ENCODE peak calls at places on chromosomes 13 and 19, in nine cellular contexts. H, P, E, C, S, U, M, Y and L are unnamed samples. For H3K36me3, the result is how much of the 10 kb centered on the place peaks cover.

GRCh38 chr13:90713436-90714133 is 633.9 kb upstream of the MIR17HG start:
- DNase-seq in Y (no peak), U (no peak), S (no peak), M (no peak), E (no peak), C (no peak), P (no peak), H (peak), L (no peak)

GRCh38 chr19:31781542-31781941 is 432.3 kb upstream of the TSHZ3 start:
- DNase-seq in Y (no peak), P (peak), H (no peak), E (no peak), S (no peak), C (no peak), M (no peak), U (no peak), L (no peak)

GRCh38 chr19:42140125-42140754 is 8.0 kb upstream of the POU2F2 start:
- DNase-seq in M (no peak), P (no peak), Y (peak), S (peak), U (peak), E (peak), C (peak), H (peak), L (no peak)

GRCh38 chr13:79736356-79736755 is 255.4 kb downstream of the NDFIP2 start:
- DNase-seq in H (no peak), C (no peak), U (no peak), S (no peak), P (no peak), M (no peak), E (peak), Y (no peak), L (no peak)

GRCh38 chr13:38686635-38687245 is at the start of gene FREM2:
- DNase-seq in M (peak), H (no peak), S (peak), Y (peak), C (no peak), P (no peak), U (peak), E (peak), L (peak)

GRCh38 chr13:33717775-33718174 is 100.2 kb upstream of the RFC3 start:
- DNase-seq in H (no peak), M (no peak), C (no peak), E (no peak), U (no peak), S (no peak), P (no peak), Y (no peak), L (no peak)

GRCh38 chr13:33262069-33262487 is 23.5 kb downstream of the STARD13 start:
- DNase-seq in P (no peak), C (no peak), U (no peak), S (no peak), M (no peak), E (peak), H (no peak), Y (peak), L (no peak)

GRCh38 chr19:7535035-7535992 is at the start of gene PNPLA6:
- DNase-seq in H (peak), Y (peak), U (peak), E (peak), S (peak), P (peak), C (peak), M (peak), L (peak)

GRCh38 chr13:31048521-31048920 is 113.2 kb downstream of the HSPH1 start:
- DNase-seq in C (no peak), U (no peak), S (no peak), H (no peak), M (no peak), Y (no peak), E (no peak), P (no peak), L (no peak)

GRCh38 chr13:98570929-98571372 is 6.0 kb downstream of the STK24 start:
- DNase-seq in P (no peak), H (peak), E (peak), S (no peak), Y (no peak), U (peak), M (no peak), C (no peak), L (peak)

GRCh38 chr19:31674503-31675186 is 325.4 kb upstream of the TSHZ3 start:
- DNase-seq in P (no peak), U (no peak), M (no peak), H (no peak), S (peak), E (no peak), Y (no peak), C (no peak), L (no peak)

GRCh38 chr19:40284501-40285352 is at the start of gene AKT2:
- DNase-seq in Y (peak), S (peak), H (peak), M (no peak), P (peak), U (peak), E (no peak), C (peak), L (no peak)

GRCh38 chr19:49366110-49366509 is 2.4 kb downstream of the DKKL1 start:
- DNase-seq in P (no peak), E (no peak), Y (no peak), H (no peak), S (no peak), U (no peak), M (no peak), C (no peak), L (no peak)

GRCh38 chr13:32735859-32736258 is 149.6 kb downstream of the PDS5B start:
- DNase-seq in M (no peak), S (no peak), E (no peak), P (no peak), Y (no peak), H (no peak), C (no peak), U (no peak), L (no peak)

GRCh38 chr13:111460548-111461444 is 140.4 kb downstream of the TEX29 start:
- DNase-seq in Y (peak), S (peak), U (no peak), C (peak), H (peak), P (no peak), E (peak), M (no peak), L (no peak)

GRCh38 chr13:52599037-52599852 is 43.0 kb upstream of the HNRNPA1L2 start:
- DNase-seq in P (no peak), M (no peak), E (no peak), S (peak), C (peak), Y (no peak), U (no peak), H (no peak), L (no peak)

GRCh38 chr13:50220938-50221337 is 205.7 kb downstream of the KCNRG start:
- DNase-seq in H (no peak), Y (no peak), U (no peak), P (no peak), C (no peak), S (no peak), M (no peak), E (no peak), L (no peak)

GRCh38 chr19:41882568-41883462 is at the start of gene ARHGEF1:
- DNase-seq in E (peak), M (no peak), Y (peak), S (peak), C (no peak), P (no peak), U (peak), H (peak), L (peak)

GRCh38 chr19:16922949-16923348 is 34.1 kb downstream of the F2RL3 start:
- DNase-seq in M (no peak), E (no peak), C (no peak), P (no peak), Y (no peak), U (no peak), S (no peak), H (no peak), L (no peak)

GRCh38 chr13:26784704-26785639 is 24.4 kb upstream of the GPR12 start:
- DNase-seq in P (no peak), C (peak), Y (no peak), S (no peak), H (peak), M (no peak), E (no peak), U (peak), L (no peak)

GRCh38 chr19:30011051-30011578 is 69.1 kb downstream of the URI1 start:
- DNase-seq in P (no peak), S (no peak), M (no peak), E (no peak), Y (no peak), H (no peak), C (no peak), U (no peak), L (no peak)

GRCh38 chr13:97122381-97122996 is 99.6 kb upstream of the MBNL2 start:
- DNase-seq in M (no peak), C (no peak), U (no peak), S (peak), Y (no peak), H (no peak), P (no peak), E (peak), L (no peak)

GRCh38 chr19:7883105-7883504 is 5.2 kb upstream of the LRRC8E start:
- DNase-seq in M (no peak), H (no peak), S (no peak), Y (no peak), C (no peak), E (no peak), P (no peak), U (no peak), L (no peak)

GRCh38 chr13:23025848-23026608 is 154.8 kb upstream of the SGCG start:
- DNase-seq in S (no peak), M (no peak), P (no peak), U (no peak), E (no peak), C (no peak), Y (no peak), H (no peak), L (no peak)

GRCh38 chr13:110894086-110894485 is 20.8 kb downstream of the ANKRD10 start:
- DNase-seq in Y (no peak), C (no peak), H (no peak), E (no peak), S (no peak), M (no peak), P (no peak), U (no peak), L (no peak)

GRCh38 chr19:6161271-6161850 is 25.9 kb downstream of the ACSBG2 start:
- DNase-seq in U (peak), S (peak), M (no peak), Y (peak), C (no peak), P (peak), E (peak), H (peak), L (peak)

GRCh38 chr13:112124100-112124499 is 57.2 kb downstream of the SOX1 start:
- DNase-seq in E (no peak), H (no peak), M (no peak), S (no peak), Y (no peak), P (no peak), C (no peak), U (no peak), L (no peak)

GRCh38 chr19:3625996-3626472 is 556 bp downstream of the CACTIN start:
- DNase-seq in P (no peak), C (no peak), M (no peak), U (no peak), H (no peak), E (no peak), Y (no peak), S (no peak), L (no peak)

GRCh38 chr13:93927431-93927830 is 552.1 kb downstream of the DCT start:
- DNase-seq in Y (no peak), E (no peak), H (no peak), S (peak), C (no peak), P (no peak), U (no peak), M (no peak), L (no peak)

GRCh38 chr13:99892189-99892588 is 79.4 kb downstream of the ZIC5 start:
- DNase-seq in H (no peak), C (no peak), P (no peak), S (no peak), M (no peak), Y (no peak), E (no peak), U (no peak), L (no peak)

GRCh38 chr19:51345076-51345620 is 3.2 kb upstream of the VSIG10L start:
- DNase-seq in E (no peak), C (no peak), H (no peak), M (no peak), P (no peak), S (no peak), Y (no peak), U (no peak), L (no peak)

GRCh38 chr13:27745301-27745700 is 47.0 kb upstream of the GSX1 start:
- DNase-seq in M (no peak), E (no peak), H (no peak), U (no peak), C (no peak), Y (no peak), P (no peak), S (no peak), L (no peak)

GRCh38 chr13:49669735-49670309 is 21.5 kb downstream of the EBPL start:
- DNase-seq in P (no peak), C (peak), M (no peak), Y (peak), E (peak), H (peak), S (peak), U (peak), L (no peak)

GRCh38 chr13:61029064-61029463 is 386.6 kb downstream of the PCDH20 start:
- DNase-seq in P (no peak), S (no peak), Y (no peak), H (no peak), M (no peak), E (peak), U (no peak), C (no peak), L (no peak)

GRCh38 chr13:30690282-30691188 is 44.8 kb upstream of the ALOX5AP start:
- DNase-seq in E (peak), Y (peak), C (peak), P (peak), M (peak), H (peak), U (peak), S (peak), L (peak)

GRCh38 chr13:38394777-38395504 is 45.3 kb downstream of the UFM1 start:
- DNase-seq in S (no peak), P (no peak), U (no peak), Y (no peak), C (no peak), M (no peak), E (peak), H (no peak), L (no peak)

GRCh38 chr13:101594936-101595335 is 142.5 kb downstream of the ITGBL1 start:
- DNase-seq in H (no peak), M (no peak), S (no peak), E (no peak), P (no peak), U (no peak), C (no peak), Y (no peak), L (no peak)

GRCh38 chr19:7394728-7395359 is 46.1 kb downstream of the ARHGEF18 start:
- DNase-seq in M (peak), U (peak), S (peak), H (peak), E (peak), Y (peak), C (peak), P (peak), L (peak)

GRCh38 chr19:55341191-55342043 is 1.7 kb downstream of the KMT5C start:
- DNase-seq in U (peak), E (peak), S (peak), C (peak), P (peak), M (no peak), H (peak), Y (peak), L (peak)

GRCh38 chr13:113471844-113472243 is 18.6 kb upstream of the ADPRHL1 start:
- DNase-seq in M (no peak), E (no peak), H (no peak), C (no peak), S (no peak), Y (no peak), U (no peak), P (no peak), L (no peak)
- H3K4me3 ChIP-seq in M (peak), E (no peak), H (no peak), C (no peak), S (no peak), Y (peak), U (no peak), P (no peak), L (no peak)

GRCh38 chr19:15257782-15258181 is 25.5 kb upstream of the EPHX3 start:
- DNase-seq in Y (no peak), E (no peak), U (no peak), P (no peak), C (no peak), M (no peak), S (no peak), H (no peak), L (no peak)

GRCh38 chr19:15263361-15263985 is 31.2 kb upstream of the EPHX3 start:
- DNase-seq in E (no peak), S (no peak), Y (no peak), M (no peak), H (no peak), U (no peak), C (no peak), P (no peak), L (no peak)

GRCh38 chr19:15262011-15262410 is 29.8 kb upstream of the EPHX3 start:
- DNase-seq in Y (no peak), E (no peak), M (no peak), P (no peak), U (no peak), C (no peak), S (no peak), H (no peak), L (no peak)

GRCh38 chr19:15259900-15260299 is 27.7 kb upstream of the EPHX3 start:
- DNase-seq in S (no peak), P (no peak), H (no peak), Y (no peak), C (no peak), E (no peak), M (no peak), U (no peak), L (no peak)

DNA sequence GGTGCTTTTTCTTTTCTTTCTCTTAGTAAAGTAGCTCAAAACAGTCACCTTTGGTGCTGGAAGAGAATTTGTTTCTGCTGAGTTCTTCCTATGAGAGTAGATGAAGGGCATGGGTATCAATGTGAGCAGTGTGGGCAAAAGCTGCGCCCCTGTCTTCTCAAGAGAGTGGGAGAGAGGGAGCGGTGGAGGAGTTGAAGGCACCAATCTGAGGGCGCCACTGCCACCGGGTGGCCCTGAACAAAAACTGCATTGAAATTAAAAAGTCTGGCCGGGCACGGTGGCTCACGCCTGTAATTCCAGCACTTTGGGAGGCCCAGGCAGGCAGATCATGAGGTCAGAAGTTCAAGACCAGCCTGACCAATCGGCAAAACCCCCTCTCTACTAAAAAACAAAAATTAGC is 28.7 kb upstream of the EPHX3 start:
- DNase-seq in M (no peak), H (no peak), E (peak), P (no peak), U (no peak), Y (no peak), S (no peak), C (no peak), L (no peak)
- H3K36me3 ChIP-seq in M (under half), H (half or more), E (half or more), P (half or more), U (under half), Y (half or more), S (half or more), C (under half), L (half or more)

GRCh38 chr19:1901940-1902404 is 3.2 kb upstream of the ADAT3 start:
- DNase-seq in S (no peak), M (peak), E (no peak), U (no peak), C (peak), H (no peak), P (peak), Y (no peak), L (no peak)
- TF ChIP-seq CTCF in S (no peak), M (no peak), E (no peak), U (no peak), C (no peak), H (no peak), P (no peak), Y (no peak), L (no peak)

GRCh38 chr13:19955873-19956559 is 2.5 kb upstream of the ZMYM2 start:
- DNase-seq in M (no peak), Y (no peak), S (no peak), E (no peak), P (no peak), H (no peak), U (no peak), C (no peak), L (no peak)
- H3K4me3 ChIP-seq in M (no peak), Y (no peak), S (no peak), E (no peak), P (no peak), H (no peak), U (no peak), C (no peak), L (no peak)

GRCh38 chr13:114039471-114040141 is 65.7 kb upstream of the C13orf46 start:
- DNase-seq in E (no peak), C (no peak), S (no peak), P (no peak), U (no peak), H (no peak), M (no peak), Y (no peak), L (no peak)
- H3K36me3 ChIP-seq in E (under half), C (under half), S (under half), P (under half), U (under half), H (under half), M (under half), Y (under half), L (under half)

GRCh38 chr19:33220735-33221134 is 4.9 kb downstream of the SLC7A10 start:
- DNase-seq in M (no peak), U (no peak), S (no peak), H (no peak), E (no peak), C (no peak), P (no peak), Y (no peak), L (no peak)

GRCh38 chr19:33220115-33220514 is 5.5 kb downstream of the SLC7A10 start:
- DNase-seq in P (no peak), Y (no peak), M (no peak), U (no peak), E (no peak), S (no peak), C (no peak), H (no peak), L (no peak)

GRCh38 chr19:33217881-33218280 is 7.8 kb downstream of the SLC7A10 start:
- DNase-seq in Y (no peak), C (no peak), P (no peak), H (no peak), E (no peak), M (no peak), U (no peak), S (no peak), L (no peak)

GRCh38 chr19:33221641-33222040 is 4.0 kb downstream of the SLC7A10 start:
- DNase-seq in P (no peak), U (no peak), H (no peak), C (no peak), E (peak), M (no peak), Y (no peak), S (peak), L (no peak)

DNA sequence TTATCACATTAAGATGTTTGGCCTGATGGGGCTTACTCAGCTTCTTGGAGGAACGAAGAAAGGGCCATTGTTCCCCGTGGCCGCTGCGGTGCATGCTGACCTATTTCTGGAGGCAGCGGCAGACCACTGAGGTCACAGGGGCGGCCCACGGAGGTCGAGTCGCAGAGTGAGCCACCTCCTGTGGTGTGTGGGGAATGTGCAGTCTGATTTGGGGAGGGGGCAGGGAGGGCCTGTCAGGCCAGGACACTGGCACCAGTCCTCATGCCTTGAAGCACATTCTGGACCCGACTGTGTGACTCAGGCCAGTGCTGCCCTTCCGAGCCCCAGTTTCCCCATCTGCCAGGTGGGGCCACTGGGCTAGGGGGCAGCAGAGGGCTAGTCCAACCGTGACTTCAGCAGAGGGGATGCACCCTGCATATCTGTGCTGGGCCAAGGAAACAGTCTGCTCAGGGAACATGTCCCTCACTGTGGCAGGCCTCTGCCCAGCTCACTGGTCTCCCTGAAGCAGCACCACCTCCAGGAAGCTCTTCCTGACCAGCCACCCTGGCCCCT is 6.3 kb downstream of the SLC7A10 start:
- DNase-seq in M (no peak), Y (no peak), U (no peak), S (peak), P (no peak), H (no peak), C (no peak), E (no peak), L (no peak)
- TF ChIP-seq CTCF in M (no peak), Y (no peak), U (peak), S (peak), P (no peak), H (peak), C (no peak), E (peak), L (peak)

GRCh38 chr13:24746618-24747247 is 17.2 kb upstream of the RNF17 start:
- DNase-seq in H (no peak), E (no peak), Y (no peak), M (no peak), U (no peak), C (no peak), P (no peak), S (peak), L (peak)
- H3K4me3 ChIP-seq in H (no peak), E (no peak), Y (peak), M (peak), U (no peak), C (peak), P (no peak), S (peak), L (no peak)